ENCODE peak calls at places on chromosomes 6 and 20, in four cellular contexts. D is iPS-NIHi11, H is activated T-helper 1 cell treated with Interleukin-2 at 50 U/mL for 16 hours, U is ELR. W is an unnamed sample.
A peak's percentile ranks its signal among the peaks of the same experiment; 100 is the strongest.

GRCh38 chr20:48209102-48209501 is 423.8 kb upstream of the SULF2 start:
- DNase-seq in H (no peak), U (no peak), D (no peak), W (no peak)

GRCh38 chr6:72975346-72975745 is 249.9 kb downstream of the KHDC1L start:
- DNase-seq in D (no peak), H (no peak), U (no peak), W (no peak)

GRCh38 chr6:26029570-26029856 is 57.7 kb upstream of the HFE start:
- DNase-seq in H (no peak), U (no peak), D (no peak), W (no peak)

GRCh38 chr6:28838289-28838633 is 85.5 kb downstream of the TRIM27 start:
- DNase-seq in H (peak; percentile 34), U (peak; percentile 70), D (no peak), W (peak; percentile 51)

GRCh38 chr6:49454787-49455709 is 8.0 kb downstream of the MMUT start:
- DNase-seq in H (no peak), U (no peak), D (no peak), W (no peak)

GRCh38 chr6:163759542-163759941 is 345.0 kb downstream of the QKI start:
- DNase-seq in U (peak; percentile 84), H (no peak), D (no peak), W (no peak)

GRCh38 chr20:21380711-21381110 is 16.6 kb downstream of the NKX2-4 start:
- DNase-seq in H (no peak), U (no peak), D (no peak), W (no peak)

GRCh38 chr20:61486198-61486597 is 234.1 kb downstream of the CDH4 start:
- DNase-seq in D (no peak), U (no peak), H (no peak), W (no peak)

GRCh38 chr20:17898548-17898994 is 70.0 kb downstream of the SNX5 start:
- DNase-seq in D (peak; percentile 81), U (peak; percentile 71), H (peak; percentile 32), W (peak; percentile 50)

GRCh38 chr20:57405236-57406016 is 14.2 kb downstream of the RBM38 start:
- DNase-seq in D (no peak), U (no peak), H (no peak), W (no peak)

GRCh38 chr6:77403424-77403823 is 59.9 kb downstream of the HTR1B start:
- DNase-seq in U (peak; percentile 66), H (no peak), D (no peak), W (peak; percentile 4)